ENCODE peak calls at places on chromosomes 5 and 9, in five cellular contexts. S, G, P, Q and Z are unnamed samples.

GRCh38 chr5:116722666-116723065 is 148.0 kb upstream of the SEMA6A start:
- DNase-seq in S (no peak), G (no peak), P (no peak), Q (no peak), Z (no peak)

GRCh38 chr9:134895849-134896833 is 15.5 kb downstream of the FCN2 start:
- DNase-seq in S (no peak), G (no peak), P (peak), Q (no peak), Z (peak)

GRCh38 chr9:86368871-86369521 is 14.8 kb upstream of the TUT7 start:
- DNase-seq in S (no peak), G (no peak), P (no peak), Q (no peak), Z (no peak)

GRCh38 chr5:110855961-110856360 is 117.2 kb downstream of the SLC25A46 start:
- DNase-seq in S (no peak), G (no peak), P (no peak), Q (no peak), Z (no peak)

GRCh38 chr9:75101004-75101601 is 12.8 kb downstream of the OSTF1 start:
- DNase-seq in S (no peak), G (no peak), P (no peak), Q (no peak), Z (no peak)

GRCh38 chr5:5018560-5018935 is 121.6 kb upstream of the ADAMTS16 start:
- DNase-seq in S (no peak), G (no peak), P (no peak), Q (no peak), Z (no peak)

GRCh38 chr5:179530069-179530998 is 20.0 kb upstream of the RUFY1 start:
- DNase-seq in S (peak), G (no peak), P (peak), Q (no peak), Z (peak)

GRCh38 chr5:456351-457194 is 13.6 kb downstream of the EXOC3 start:
- DNase-seq in S (peak), G (no peak), P (peak), Q (no peak), Z (peak)

GRCh38 chr5:150723845-150724244 is 23.0 kb upstream of the RBM22 start:
- DNase-seq in S (no peak), G (no peak), P (no peak), Q (no peak), Z (no peak)

GRCh38 chr9:98708103-98708932 is 417 bp downstream of the GABBR2 start:
- DNase-seq in S (no peak), G (no peak), P (no peak), Q (no peak), Z (no peak)

GRCh38 chr5:143416411-143416810 is 12.9 kb upstream of the NR3C1 start:
- DNase-seq in S (no peak), G (no peak), P (no peak), Q (no peak), Z (no peak)

GRCh38 chr9:127878001-127878651 is 651 bp upstream of the AK1 start:
- DNase-seq in S (no peak), G (no peak), P (no peak), Q (no peak), Z (peak)

GRCh38 chr5:148730955-148731898 is 76.9 kb upstream of the HTR4 start:
- DNase-seq in S (peak), G (peak), P (peak), Q (peak), Z (peak)

GRCh38 chr5:158880514-158881001 is 219.2 kb downstream of the EBF1 start:
- DNase-seq in S (no peak), G (no peak), P (no peak), Q (no peak), Z (no peak)

GRCh38 chr9:135278586-135278985 is 191.1 kb downstream of the OLFM1 start:
- DNase-seq in S (no peak), G (no peak), P (no peak), Q (no peak), Z (no peak)

GRCh38 chr9:16824545-16825041 is 45.9 kb downstream of the BNC2 start:
- DNase-seq in S (no peak), G (no peak), P (no peak), Q (no peak), Z (no peak)

GRCh38 chr5:108562205-108562454 is 180.2 kb upstream of the FBXL17 start:
- DNase-seq in S (no peak), G (no peak), P (no peak), Q (no peak), Z (no peak)

GRCh38 chr9:122835313-122835731 is 6.9 kb upstream of the PDCL start:
- DNase-seq in S (no peak), G (no peak), P (no peak), Q (no peak), Z (no peak)

GRCh38 chr9:37575921-37576721 is at the start of gene FBXO10:
- DNase-seq in S (peak), G (no peak), P (peak), Q (peak), Z (peak)

GRCh38 chr5:149267241-149267973 is 4.3 kb upstream of the AFAP1L1 start:
- DNase-seq in S (no peak), G (no peak), P (no peak), Q (no peak), Z (no peak)

GRCh38 chr5:83777856-83778255 is 57.2 kb upstream of the HAPLN1 start:
- DNase-seq in S (no peak), G (no peak), P (no peak), Q (no peak), Z (no peak)

GRCh38 chr5:138542120-138542955 is 698 bp downstream of the ETF1 start:
- DNase-seq in S (peak), G (no peak), P (peak), Q (peak), Z (peak)

GRCh38 chr9:132826576-132827365 is 51.3 kb downstream of the AK8 start:
- DNase-seq in S (no peak), G (no peak), P (no peak), Q (no peak), Z (peak)

GRCh38 chr9:108041551-108041950 is 552.0 kb upstream of the KLF4 start:
- DNase-seq in S (no peak), G (no peak), P (no peak), Q (no peak), Z (no peak)

GRCh38 chr9:84230355-84231136 is 110.0 kb downstream of the SLC28A3 start:
- DNase-seq in S (no peak), G (no peak), P (no peak), Q (no peak), Z (no peak)

GRCh38 chr9:19931066-19931465 is 142.2 kb upstream of the SLC24A2 start:
- DNase-seq in S (no peak), G (no peak), P (no peak), Q (no peak), Z (no peak)

GRCh38 chr9:19926774-19927173 is 137.9 kb upstream of the SLC24A2 start:
- DNase-seq in S (no peak), G (no peak), P (no peak), Q (no peak), Z (no peak)

GRCh38 chr9:19924090-19924489 is 135.3 kb upstream of the SLC24A2 start:
- DNase-seq in S (no peak), G (no peak), P (no peak), Q (no peak), Z (no peak)

GRCh38 chr9:19922476-19923118 is 133.8 kb upstream of the SLC24A2 start:
- DNase-seq in S (no peak), G (no peak), P (no peak), Q (peak), Z (no peak)

GRCh38 chr9:19925674-19926503 is 137.1 kb upstream of the SLC24A2 start:
- DNase-seq in S (peak), G (peak), P (peak), Q (peak), Z (peak)
- TF ChIP-seq POLR2A in S (no peak), G (no peak), P (no peak), Q (no peak), Z (no peak)

DNA sequence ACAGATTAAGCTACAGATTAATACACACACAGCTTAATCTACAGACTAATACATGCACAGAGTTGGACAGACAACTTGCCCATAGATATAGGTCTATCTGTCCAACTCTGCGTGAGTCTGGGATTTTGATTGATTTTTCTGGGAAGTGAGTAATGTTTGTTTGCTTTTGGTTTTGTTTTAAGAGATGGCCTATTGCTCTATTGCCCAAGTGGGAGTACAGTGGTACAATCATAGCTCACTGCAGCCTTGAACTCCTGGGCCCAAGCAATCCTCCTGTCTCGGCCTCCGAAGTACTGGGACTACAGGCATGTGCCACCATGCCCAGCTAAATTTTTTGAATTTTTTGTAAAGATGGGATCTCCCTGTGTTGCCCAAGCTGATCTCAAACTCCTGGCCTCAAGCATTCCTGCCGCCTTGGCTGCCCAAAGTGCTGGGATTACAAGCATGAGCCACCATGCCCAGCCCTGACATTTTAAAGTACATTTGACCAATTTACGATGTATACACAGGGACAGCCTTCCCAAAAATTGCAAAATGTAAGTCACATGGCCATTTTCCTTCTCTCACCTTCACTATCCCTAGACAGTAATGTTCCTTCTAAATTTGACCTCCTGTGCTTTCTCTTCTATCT is 50.8 kb downstream of the PAPPA start:
- DNase-seq in S (no peak), G (no peak), P (no peak), Q (no peak), Z (no peak)
- TF ChIP-seq CTCF in S (no peak), G (no peak), P (no peak), Q (no peak), Z (no peak)

DNA sequence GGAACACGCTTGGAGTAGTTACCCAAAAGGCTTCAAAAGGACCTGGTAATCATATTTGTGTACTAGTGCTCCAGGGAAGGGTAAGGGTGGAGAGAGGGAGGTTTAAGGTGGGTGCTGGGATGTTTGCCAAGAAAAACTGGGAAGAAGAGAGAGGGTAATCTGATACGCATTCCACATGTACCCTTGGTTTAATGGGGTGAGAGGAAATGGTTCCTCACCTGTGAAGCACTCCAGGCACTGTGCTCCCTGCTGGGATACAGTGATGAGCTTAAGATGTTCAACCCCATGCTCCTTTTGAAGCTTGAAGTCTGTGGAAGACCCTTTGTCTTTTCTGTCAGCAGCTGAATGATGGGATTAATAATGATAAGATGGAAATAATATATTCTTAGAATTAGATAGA is 98.4 kb downstream of the COX7C start:
- DNase-seq in S (no peak), G (no peak), P (no peak), Q (no peak), Z (no peak)
- TF ChIP-seq EP300 in S (no peak), G (no peak), P (no peak), Q (no peak), Z (no peak)

GRCh38 chr5:142181547-142182191 is 73.1 kb downstream of the NDFIP1 start:
- DNase-seq in S (no peak), G (no peak), P (no peak), Q (no peak), Z (peak)
- TF ChIP-seq POLR2A in S (no peak), G (no peak), P (no peak), Q (no peak), Z (no peak)

GRCh38 chr5:77443670-77444069 is 48.4 kb downstream of the WDR41 start:
- DNase-seq in S (no peak), G (no peak), P (no peak), Q (no peak), Z (no peak)
- TF ChIP-seq CTCF in S (no peak), G (no peak), P (no peak), Q (no peak), Z (no peak)

GRCh38 chr9:130896233-130897012 is at the start of gene QRFP:
- DNase-seq in S (no peak), G (no peak), P (no peak), Q (no peak), Z (no peak)

GRCh38 chr9:130897105-130897751 is 616 bp upstream of the QRFP start:
- DNase-seq in S (no peak), G (no peak), P (no peak), Q (no peak), Z (no peak)

GRCh38 chr9:130899051-130899748 is 2.6 kb upstream of the QRFP start:
- DNase-seq in S (no peak), G (no peak), P (no peak), Q (no peak), Z (no peak)

GRCh38 chr9:130898552-130898852 is 1.9 kb upstream of the QRFP start:
- DNase-seq in S (peak), G (no peak), P (no peak), Q (no peak), Z (no peak)

DNA sequence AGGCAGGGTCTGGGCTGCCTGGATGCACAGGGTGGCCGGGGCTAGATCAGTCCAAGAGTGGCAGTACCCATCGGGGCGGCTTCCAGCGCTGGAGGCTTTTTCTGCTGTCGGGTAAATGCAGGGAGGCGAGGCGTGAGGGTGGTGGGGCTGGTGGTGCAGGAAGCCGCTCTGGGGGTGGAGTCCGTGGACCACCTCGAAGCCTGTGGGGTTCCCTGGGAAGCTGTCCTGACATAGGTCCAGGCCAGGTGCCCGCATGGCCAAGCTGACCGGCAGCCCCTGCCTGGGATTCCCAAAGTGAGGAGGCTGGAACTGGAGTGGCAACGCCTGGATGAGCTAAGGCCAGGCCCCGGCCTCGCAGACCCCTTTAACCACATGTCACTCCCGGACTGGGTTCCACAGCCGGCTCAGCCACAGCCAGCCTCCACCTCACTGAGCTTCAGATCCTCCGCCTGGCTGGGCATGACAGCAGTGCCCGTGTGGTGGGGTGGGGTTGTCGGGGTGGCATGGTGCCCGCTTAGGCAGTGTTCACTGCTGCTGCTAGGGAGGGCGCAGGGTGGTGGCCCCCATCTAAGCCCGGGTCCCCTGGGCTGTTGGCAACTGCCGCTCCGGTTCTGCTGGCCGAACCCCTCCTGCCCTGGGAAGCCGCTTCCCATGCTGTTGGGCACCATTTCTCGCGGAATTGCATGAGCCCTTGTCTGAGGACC is 1.4 kb upstream of the QRFP start:
- DNase-seq in S (peak), G (no peak), P (no peak), Q (no peak), Z (no peak)
- TF ChIP-seq EP300 in S (no peak), G (no peak), P (no peak), Q (no peak), Z (no peak)

GRCh38 chr9:93231121-93231694 is 47.3 kb downstream of the WNK2 start:
- DNase-seq in S (peak), G (no peak), P (peak), Q (no peak), Z (no peak)
- TF ChIP-seq POLR2A in S (peak), G (no peak), P (no peak), Q (no peak), Z (no peak)

DNA sequence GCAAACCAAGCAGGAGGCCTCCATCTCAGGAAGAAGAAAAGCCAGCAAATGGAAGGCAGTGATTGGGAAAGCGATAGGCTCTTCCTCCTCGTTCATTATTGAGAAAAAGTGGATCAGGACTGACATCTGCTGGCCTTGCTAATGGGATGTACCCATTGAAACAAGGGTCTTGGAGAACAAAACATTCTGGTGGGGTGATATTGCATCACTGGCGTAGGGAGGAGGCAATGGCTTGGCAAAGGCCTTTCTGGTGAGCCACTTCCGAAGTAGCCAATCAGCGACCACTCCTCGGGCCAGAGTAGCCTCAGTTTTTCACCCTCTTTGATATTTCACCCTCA is 86.7 kb upstream of the NFIB start:
- DNase-seq in S (peak), G (no peak), P (peak), Q (peak), Z (peak)
- TF ChIP-seq CTCF in S (peak), G (no peak), P (peak), Q (peak), Z (peak)